ENCODE peak calls at places on chromosomes 11 and 22, in four cellular contexts. K is RWPE1; J is GDM1; W is stimulated activated CD4-positive, alpha-beta T cell treated with anti-CD3 and anti-CD28 coated beads, TNF-alpha, amount 100 ng/mL, for 48 hours. N is an unnamed sample.

GRCh38 chr22:43216738-43217137 is 29.8 kb upstream of the TTLL12 start:
- DNase-seq in J (no peak), K (no peak), W (no peak), N (no peak)

GRCh38 chr22:20319745-20320658 is at the start of gene DGCR6L:
- DNase-seq in J (peak), W (peak), K (peak), N (peak)

GRCh38 chr22:36569999-36570398 is 41.0 kb upstream of the EIF3D start:
- DNase-seq in W (no peak), K (no peak), J (no peak), N (no peak)

GRCh38 chr22:32801001-32801435 is 487 bp upstream of the TIMP3 start:
- DNase-seq in K (no peak), W (no peak), J (no peak), N (no peak)

GRCh38 chr22:18067121-18067520 is 10.7 kb upstream of the PEX26 start:
- DNase-seq in K (no peak), W (no peak), J (no peak), N (no peak)

GRCh38 chr11:88435405-88435804 is 97.9 kb upstream of the CTSC start:
- DNase-seq in W (no peak), J (no peak), K (no peak), N (peak)

GRCh38 chr11:75240381-75241035 is at the start of gene TPBGL:
- DNase-seq in K (no peak), W (peak), J (no peak), N (no peak)

GRCh38 chr11:115965754-115966504 is 461.7 kb upstream of the CADM1 start:
- DNase-seq in W (no peak), J (no peak), K (no peak), N (no peak)

GRCh38 chr11:34238533-34238932 is 119.3 kb downstream of the ABTB2 start:
- DNase-seq in J (no peak), W (no peak), K (peak), N (no peak)

GRCh38 chr11:78907636-78908035 is 333.0 kb upstream of the NARS2 start:
- DNase-seq in W (no peak), K (peak), J (no peak), N (no peak)

GRCh38 chr11:34284836-34285235 is 73.0 kb downstream of the ABTB2 start:
- DNase-seq in J (no peak), W (no peak), K (no peak), N (no peak)

GRCh38 chr11:57312511-57313021 is 12.2 kb downstream of the TNKS1BP1 start:
- DNase-seq in K (no peak), W (no peak), J (no peak), N (no peak)

GRCh38 chr22:42490244-42490832 is 29.3 kb downstream of the RRP7A start:
- DNase-seq in K (no peak), W (no peak), J (no peak), N (no peak)

GRCh38 chr22:27629908-27630733 is 171.4 kb downstream of the MN1 start:
- DNase-seq in K (no peak), J (no peak), W (no peak), N (no peak)

GRCh38 chr11:112847568-112847967 is 113.7 kb upstream of the NCAM1 start:
- DNase-seq in J (no peak), K (no peak), W (no peak), N (no peak)

GRCh38 chr11:69380451-69380901 is 86.5 kb downstream of the MYEOV start:
- DNase-seq in K (no peak), J (no peak), W (no peak), N (no peak)

GRCh38 chr11:10916674-10917073 is 58.8 kb upstream of the ZBED5 start:
- DNase-seq in W (no peak), J (no peak), K (no peak), N (no peak)

GRCh38 chr11:1564535-1565172 is 7.4 kb downstream of the DUSP8 start:
- DNase-seq in W (no peak), J (no peak), K (peak), N (no peak)

GRCh38 chr22:18954333-18954732 is 18.2 kb upstream of the PRODH start:
- DNase-seq in W (peak), J (peak), K (peak), N (peak)

GRCh38 chr11:110429614-110430266 is at the start of gene FDX1:
- DNase-seq in K (peak), W (peak), J (peak), N (peak)

GRCh38 chr11:253886-254270 is 17.1 kb downstream of the PSMD13 start:
- DNase-seq in K (no peak), J (no peak), W (no peak), N (no peak)

N was measured in GM18507.